ENCODE peak calls at places on chromosome 3, in six cellular contexts. Y is H1, Z is mesenchymal stem cell, O is neuronal stem cell, W is H9, P is IMR-90. E is an unnamed sample. For H3K4me1, the result is how much of the 10 kb centered on the place peaks cover.

GRCh38 chr3:12886106-12886679 is 44.8 kb upstream of the RPL32 start:
- DNase-seq in O (no peak), Z (no peak), W (no peak), P (no peak), Y (no peak), E (no peak)

GRCh38 chr3:156816091-156816793 is 9.9 kb upstream of the LEKR1 start:
- DNase-seq in O (peak), Z (peak), W (peak), Y (no peak), P (peak), E (peak)

GRCh38 chr3:65928110-65928509 is 110.6 kb downstream of the MAGI1 start:
- DNase-seq in Y (no peak), O (no peak), P (no peak), W (no peak), Z (no peak), E (no peak)

GRCh38 chr3:189787622-189788021 is 156.4 kb downstream of the TP63 start:
- DNase-seq in Z (no peak), W (no peak), P (peak), Y (no peak), O (no peak), E (peak)

GRCh38 chr3:23611737-23612295 is 193.9 kb upstream of the UBE2E1 start:
- DNase-seq in Y (no peak), Z (peak), O (no peak), P (peak), W (no peak), E (no peak)

GRCh38 chr3:66923991-66924390 is 74.1 kb upstream of the KBTBD8 start:
- DNase-seq in O (no peak), Z (no peak), W (no peak), P (no peak), Y (no peak), E (no peak)

GRCh38 chr3:170469151-170470062 is 50.7 kb downstream of the CLDN11 start:
- DNase-seq in W (no peak), Z (peak), Y (no peak), O (no peak), P (peak), E (no peak)

GRCh38 chr3:49718419-49719213 is 868 bp downstream of the AMIGO3 start:
- DNase-seq in P (no peak), W (peak), Z (peak), O (no peak), Y (peak), E (peak)

GRCh38 chr3:42717311-42717710 is 14.7 kb upstream of the HHATL start:
- DNase-seq in P (no peak), Y (no peak), O (no peak), Z (no peak), W (no peak), E (no peak)

GRCh38 chr3:115931581-115931980 is 308.3 kb downstream of the GAP43 start:
- DNase-seq in W (no peak), P (peak), O (no peak), Z (no peak), Y (no peak), E (no peak)

GRCh38 chr3:150464684-150465083 is 56.6 kb downstream of the TSC22D2 start:
- DNase-seq in Y (no peak), P (no peak), Z (no peak), O (no peak), W (no peak), E (no peak)

GRCh38 chr3:186452517-186452916 is 90.5 kb upstream of the DGKG start:
- DNase-seq in W (no peak), O (no peak), Z (peak), Y (no peak), P (peak), E (no peak)

GRCh38 chr3:107221856-107222255 is 155.4 kb upstream of the CCDC54 start:
- DNase-seq in Z (peak), O (no peak), P (peak), Y (no peak), W (no peak), E (peak)

GRCh38 chr3:18124501-18124900 is 300.6 kb downstream of the SATB1 start:
- DNase-seq in Y (no peak), O (no peak), P (peak), Z (peak), W (no peak), E (no peak)

GRCh38 chr3:149702691-149703426 is 45.0 kb upstream of the WWTR1 start:
- DNase-seq in O (no peak), W (no peak), P (peak), Z (peak), Y (no peak), E (no peak)

GRCh38 chr3:54600441-54601204 is 327.2 kb downstream of the LRTM1 start:
- DNase-seq in O (no peak), W (no peak), Z (no peak), P (no peak), Y (no peak), E (no peak)

GRCh38 chr3:185824051-185824466 is 783 bp downstream of the IGF2BP2 start:
- DNase-seq in P (no peak), Y (no peak), O (peak), W (peak), Z (peak), E (no peak)

GRCh38 chr3:60229502-60229901 is 1021.8 kb downstream of the FHIT start:
- DNase-seq in Z (no peak), P (no peak), Y (no peak), O (no peak), W (no peak), E (no peak)

GRCh38 chr3:66475386-66476020 is 25.3 kb downstream of the LRIG1 start:
- DNase-seq in Y (no peak), P (no peak), O (no peak), Z (no peak), W (no peak), E (no peak)

GRCh38 chr3:188348445-188349244 is 194.7 kb downstream of the LPP start:
- DNase-seq in P (peak), Y (no peak), O (no peak), Z (peak), W (no peak), E (peak)

GRCh38 chr3:150215616-150216015 is 192.5 kb upstream of the TSC22D2 start:
- DNase-seq in O (no peak), Y (no peak), P (peak), Z (no peak), W (no peak), E (no peak)

GRCh38 chr3:129485681-129486056 is 42.8 kb upstream of the RHO start:
- DNase-seq in P (peak), O (no peak), Z (peak), Y (no peak), W (no peak), E (peak)

GRCh38 chr3:172156309-172156998 is 117.1 kb downstream of the FNDC3B start:
- DNase-seq in P (no peak), Z (no peak), W (peak), O (no peak), Y (no peak), E (no peak)

GRCh38 chr3:25854214-25854613 is 64.3 kb downstream of the OXSM start:
- DNase-seq in P (peak), Y (no peak), O (no peak), W (no peak), Z (peak), E (no peak)

GRCh38 chr3:73029321-73029796 is 32.1 kb upstream of the EBLN2 start:
- DNase-seq in Z (peak), O (no peak), P (peak), Y (no peak), W (no peak), E (peak)

GRCh38 chr3:185760550-185760949 is 64.3 kb downstream of the IGF2BP2 start:
- DNase-seq in Y (no peak), W (no peak), P (no peak), Z (no peak), O (no peak), E (no peak)

GRCh38 chr3:128052831-128053419 is 688 bp downstream of the SEC61A1 start:
- DNase-seq in O (no peak), W (no peak), Y (no peak), Z (peak), P (no peak), E (no peak)
- H3K4me1 ChIP-seq in O (under half), W (under half), Y (under half), Z (under half), P (under half), E (under half)

GRCh38 chr3:154779571-154779970 is 300.5 kb upstream of the MME start:
- DNase-seq in W (no peak), Z (peak), O (no peak), P (peak), Y (no peak), E (no peak)

GRCh38 chr3:154778057-154778456 is 302.1 kb upstream of the MME start:
- DNase-seq in W (no peak), Y (no peak), P (peak), Z (no peak), O (no peak), E (no peak)

GRCh38 chr3:154780263-154780662 is 299.9 kb upstream of the MME start:
- DNase-seq in Z (no peak), W (no peak), Y (no peak), O (no peak), P (no peak), E (no peak)

GRCh38 chr3:154775821-154776548 is 304.1 kb upstream of the MME start:
- DNase-seq in Y (no peak), O (no peak), W (no peak), Z (no peak), P (no peak), E (no peak)

GRCh38 chr3:154776549-154777230 is 303.4 kb upstream of the MME start:
- DNase-seq in O (no peak), Y (no peak), P (no peak), Z (no peak), W (no peak), E (no peak)
- H3K9ac ChIP-seq in O (no peak), Y (no peak), P (no peak), Z (no peak), W (no peak), E (no peak)

GRCh38 chr3:132344666-132345280 is 27.6 kb downstream of the ACP3 start:
- DNase-seq in P (peak), Y (no peak), Z (peak), W (no peak), O (no peak), E (peak)
- H3K14ac ChIP-seq in P (no peak), Y (no peak), Z (no peak), W (no peak), O (no peak), E (no peak)

DNA sequence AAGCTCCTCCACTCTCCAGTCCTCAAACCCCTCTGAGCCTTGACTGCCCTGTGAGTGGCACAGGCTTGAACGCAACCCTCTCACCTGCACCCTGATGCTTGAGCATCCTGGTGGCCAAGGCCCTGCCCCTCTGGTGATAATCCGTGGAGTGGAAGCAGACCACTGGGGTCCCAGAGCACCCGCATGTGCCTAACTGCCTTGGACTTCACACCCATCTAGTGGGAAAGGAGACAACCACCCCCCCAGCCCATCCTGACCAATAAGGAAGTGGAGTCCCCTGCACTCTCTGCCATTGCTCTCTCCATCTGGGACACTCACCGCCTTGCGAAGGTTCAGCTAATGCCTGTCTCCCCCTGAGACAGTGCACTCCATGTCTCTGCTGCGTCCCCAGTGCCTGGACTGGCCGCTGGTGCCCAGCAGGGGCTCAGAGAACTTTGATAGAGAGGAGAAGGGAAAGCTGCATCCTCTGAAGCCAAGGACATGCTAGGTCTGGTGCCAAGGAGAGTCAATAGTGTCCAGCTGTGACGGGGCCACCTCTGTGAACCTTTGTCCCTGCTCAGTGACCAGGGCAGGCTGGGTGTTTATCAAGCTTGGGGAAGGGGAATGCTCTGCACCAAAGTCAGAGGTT is 3.4 kb downstream of the KLF15 start:
- DNase-seq in O (no peak), W (no peak), Y (no peak), Z (no peak), P (no peak), E (no peak)
- H3K4me1 ChIP-seq in O (under half), W (under half), Y (under half), Z (under half), P (under half), E (under half)

GRCh38 chr3:84960994-84961393 is 2.2 kb downstream of the CADM2 start:
- DNase-seq in O (no peak), P (no peak), W (no peak), Y (no peak), Z (no peak), E (no peak)
- H3K9ac ChIP-seq in O (no peak), P (no peak), W (peak), Y (no peak), Z (no peak), E (no peak)

GRCh38 chr3:168087539-168087938 is 8.2 kb downstream of the GOLIM4 start:
- DNase-seq in O (no peak), Z (no peak), W (no peak), P (no peak), Y (no peak), E (no peak)
- H3K14ac ChIP-seq in O (no peak), Z (no peak), W (no peak), P (no peak), Y (no peak), E (no peak)

DNA sequence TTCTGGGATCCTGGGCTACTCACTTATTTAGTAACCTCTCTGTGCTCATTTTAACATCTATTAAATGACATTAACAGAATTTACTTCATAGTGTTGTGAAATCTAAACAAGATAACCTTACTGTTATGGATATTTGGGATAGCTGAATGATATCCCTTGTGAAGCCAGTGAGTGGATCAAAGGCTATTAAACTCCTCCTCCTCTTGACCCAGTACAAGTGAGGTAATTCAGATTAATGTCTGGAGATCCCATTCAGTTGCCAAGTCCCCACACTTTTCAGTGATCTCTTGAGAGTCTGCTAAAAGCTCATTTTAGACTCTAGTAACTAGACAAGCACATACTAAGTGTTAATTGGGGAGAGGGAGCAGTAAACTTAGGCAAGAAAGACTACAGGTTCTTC is 2.5 kb upstream of the ANKRD28 start:
- DNase-seq in P (no peak), W (no peak), Z (peak), Y (no peak), O (no peak), E (no peak)
- H3K4me1 ChIP-seq in P (under half), W (under half), Z (under half), Y (under half), O (under half), E (under half)

E was measured in trophoblast cell.